ENCODE peak calls at places on chromosomes 4 and X, in eight cellular contexts. One of them, this sample, is unnamed.

GRCh38 chrX:130523460-130524394 is 121.9 kb downstream of the RBMX2 start:
- DNase-seq in upper lobe of right lung: no peak
- DNase-seq in HS-27A: no peak
- DNase-seq in SHP77 treated with DMSO at 0.1 percent for 48 hours: no peak
- DNase-seq in AG08395: no peak
- DNase-seq in glutamatergic neuron: no peak
- DNase-seq in NCI-H2081 treated with DMSO at 0.1 percent for 48 hours: no peak
- DNase-seq in activated CD4-positive, alpha-beta memory T cell treated with anti-CD3 and anti-CD28 coated beads, Interleukin-2, amount 10 ng/mL, durations not matched to agents 7 days and 5 days: no peak
- DNase-seq in this sample: no peak

GRCh38 chr4:66097271-66097670 is 427.0 kb upstream of the EPHA5 start:
- DNase-seq in upper lobe of right lung: no peak
- DNase-seq in HS-27A: no peak
- DNase-seq in SHP77 treated with DMSO at 0.1 percent for 48 hours: peak
- DNase-seq in AG08395: no peak
- DNase-seq in glutamatergic neuron: no peak
- DNase-seq in NCI-H2081 treated with DMSO at 0.1 percent for 48 hours: peak
- DNase-seq in activated CD4-positive, alpha-beta memory T cell treated with anti-CD3 and anti-CD28 coated beads, Interleukin-2, amount 10 ng/mL, durations not matched to agents 7 days and 5 days: no peak
- DNase-seq in this sample: no peak

GRCh38 chr4:121741751-121742150 is 23.2 kb downstream of the SMIM43 start:
- DNase-seq in upper lobe of right lung: no peak
- DNase-seq in HS-27A: no peak
- DNase-seq in SHP77 treated with DMSO at 0.1 percent for 48 hours: no peak
- DNase-seq in AG08395: no peak
- DNase-seq in glutamatergic neuron: no peak
- DNase-seq in NCI-H2081 treated with DMSO at 0.1 percent for 48 hours: no peak
- DNase-seq in activated CD4-positive, alpha-beta memory T cell treated with anti-CD3 and anti-CD28 coated beads, Interleukin-2, amount 10 ng/mL, durations not matched to agents 7 days and 5 days: no peak
- DNase-seq in this sample: no peak

GRCh38 chr4:54281060-54281781 is 52.1 kb downstream of the PDGFRA start:
- DNase-seq in upper lobe of right lung: no peak
- DNase-seq in HS-27A: peak
- DNase-seq in SHP77 treated with DMSO at 0.1 percent for 48 hours: no peak
- DNase-seq in AG08395: peak
- DNase-seq in glutamatergic neuron: peak
- DNase-seq in NCI-H2081 treated with DMSO at 0.1 percent for 48 hours: no peak
- DNase-seq in activated CD4-positive, alpha-beta memory T cell treated with anti-CD3 and anti-CD28 coated beads, Interleukin-2, amount 10 ng/mL, durations not matched to agents 7 days and 5 days: no peak
- DNase-seq in this sample: no peak

GRCh38 chr4:17094209-17094608 is 195.8 kb upstream of the LDB2 start:
- DNase-seq in upper lobe of right lung: no peak
- DNase-seq in HS-27A: no peak
- DNase-seq in SHP77 treated with DMSO at 0.1 percent for 48 hours: no peak
- DNase-seq in AG08395: peak
- DNase-seq in glutamatergic neuron: no peak
- DNase-seq in NCI-H2081 treated with DMSO at 0.1 percent for 48 hours: no peak
- DNase-seq in activated CD4-positive, alpha-beta memory T cell treated with anti-CD3 and anti-CD28 coated beads, Interleukin-2, amount 10 ng/mL, durations not matched to agents 7 days and 5 days: no peak
- DNase-seq in this sample: no peak

GRCh38 chrX:119655125-119655524 is 37.8 kb downstream of the SEPTIN6 start:
- DNase-seq in upper lobe of right lung: no peak
- DNase-seq in HS-27A: no peak
- DNase-seq in SHP77 treated with DMSO at 0.1 percent for 48 hours: no peak
- DNase-seq in AG08395: peak
- DNase-seq in glutamatergic neuron: no peak
- DNase-seq in NCI-H2081 treated with DMSO at 0.1 percent for 48 hours: no peak
- DNase-seq in activated CD4-positive, alpha-beta memory T cell treated with anti-CD3 and anti-CD28 coated beads, Interleukin-2, amount 10 ng/mL, durations not matched to agents 7 days and 5 days: peak
- DNase-seq in this sample: peak

GRCh38 chrX:13357925-13358324 is 38.1 kb upstream of the ATXN3L start:
- DNase-seq in upper lobe of right lung: no peak
- DNase-seq in HS-27A: no peak
- DNase-seq in SHP77 treated with DMSO at 0.1 percent for 48 hours: peak
- DNase-seq in AG08395: no peak
- DNase-seq in glutamatergic neuron: no peak
- DNase-seq in NCI-H2081 treated with DMSO at 0.1 percent for 48 hours: no peak
- DNase-seq in activated CD4-positive, alpha-beta memory T cell treated with anti-CD3 and anti-CD28 coated beads, Interleukin-2, amount 10 ng/mL, durations not matched to agents 7 days and 5 days: no peak
- DNase-seq in this sample: no peak

GRCh38 chr4:121252224-121252806 is 88.2 kb upstream of the TNIP3 start:
- DNase-seq in upper lobe of right lung: peak
- DNase-seq in HS-27A: no peak
- DNase-seq in SHP77 treated with DMSO at 0.1 percent for 48 hours: no peak
- DNase-seq in AG08395: peak
- DNase-seq in glutamatergic neuron: peak
- DNase-seq in NCI-H2081 treated with DMSO at 0.1 percent for 48 hours: peak
- DNase-seq in activated CD4-positive, alpha-beta memory T cell treated with anti-CD3 and anti-CD28 coated beads, Interleukin-2, amount 10 ng/mL, durations not matched to agents 7 days and 5 days: peak
- DNase-seq in this sample: peak

GRCh38 chr4:87103691-87104187 is 116.7 kb downstream of the KLHL8 start:
- DNase-seq in upper lobe of right lung: no peak
- DNase-seq in HS-27A: no peak
- DNase-seq in SHP77 treated with DMSO at 0.1 percent for 48 hours: no peak
- DNase-seq in AG08395: peak
- DNase-seq in glutamatergic neuron: no peak
- DNase-seq in NCI-H2081 treated with DMSO at 0.1 percent for 48 hours: no peak
- DNase-seq in activated CD4-positive, alpha-beta memory T cell treated with anti-CD3 and anti-CD28 coated beads, Interleukin-2, amount 10 ng/mL, durations not matched to agents 7 days and 5 days: no peak
- DNase-seq in this sample: no peak